ENCODE peak calls at places on chromosomes 4 and X, in seven cellular contexts. T is CD8-positive, alpha-beta memory T cell; Q is COR-L47; P is RWPE1; E is OCI-M1; X is right atrium auricular region; W is pancreas. L is an unnamed sample.

GRCh38 chr4:1360423-1361283 is 13.6 kb downstream of the UVSSA start:
- DNase-seq in T (no peak), Q (no peak), P (no peak), E (no peak), X (no peak), W (no peak), L (no peak)

GRCh38 chr4:143667461-143667860 is 33.0 kb downstream of the FREM3 start:
- DNase-seq in T (no peak), Q (no peak), P (no peak), E (no peak), X (peak; percentile 61), W (no peak), L (no peak)

GRCh38 chrX:19670854-19671620 is 155.7 kb upstream of the MAP3K15 start:
- DNase-seq in T (no peak), Q (no peak), P (peak; percentile 48), E (no peak), X (peak; percentile 60), W (no peak), L (no peak)

GRCh38 chr4:133154725-133155124 is 5.6 kb downstream of the PCDH10 start:
- DNase-seq in T (no peak), Q (no peak), P (no peak), E (peak; percentile 84), X (no peak), W (no peak), L (no peak)

GRCh38 chrX:115460565-115460888 is 100.4 kb upstream of the PLS3 start:
- DNase-seq in T (no peak), Q (no peak), P (no peak), E (no peak), X (no peak), W (no peak), L (no peak)

GRCh38 chr4:141957416-141957815 is 321.0 kb downstream of the IL15 start:
- DNase-seq in T (no peak), Q (no peak), P (no peak), E (no peak), X (no peak), W (no peak), L (no peak)

GRCh38 chrX:13013353-13014110 is 30.9 kb downstream of the FAM9C start:
- DNase-seq in T (no peak), Q (no peak), P (no peak), E (peak; percentile 63), X (no peak), W (no peak), L (no peak)

GRCh38 chr4:7904108-7904516 is 35.5 kb downstream of the AFAP1 start:
- DNase-seq in T (no peak), Q (no peak), P (no peak), E (no peak), X (no peak), W (no peak), L (no peak)

GRCh38 chr4:61841710-61842109 is 641.6 kb downstream of the ADGRL3 start:
- DNase-seq in T (no peak), Q (no peak), P (no peak), E (no peak), X (no peak), W (no peak), L (no peak)